ENCODE peak calls at places on chromosome 16, in six cellular contexts. V is WERI-Rb-1, H is GM10248, M is NCI-H187, X is Peyer's patch, Z is T-cell. F is an unnamed sample.

GRCh38 chr16:1426734-1427451 is 4.0 kb upstream of the PERCC1 start:
- DNase-seq in Z (no peak), V (no peak), X (no peak), H (no peak), M (peak), F (no peak)

GRCh38 chr16:81495321-81496234 is 51.0 kb downstream of the CMIP start:
- DNase-seq in X (no peak), V (no peak), H (no peak), M (no peak), Z (no peak), F (no peak)

GRCh38 chr16:60180609-60181008 is 1446.5 kb upstream of the GOT2 start:
- DNase-seq in H (no peak), Z (no peak), V (no peak), X (no peak), M (no peak), F (no peak)

GRCh38 chr16:75319513-75320401 is 68.3 kb upstream of the BCAR1 start:
- DNase-seq in X (no peak), M (no peak), Z (no peak), H (peak), V (no peak), F (peak)

GRCh38 chr16:12971216-12971615 is 69.8 kb downstream of the SHISA9 start:
- DNase-seq in H (no peak), V (peak), Z (no peak), M (peak), X (no peak), F (peak)

GRCh38 chr16:78415669-78416068 is 316.2 kb downstream of the WWOX start:
- DNase-seq in M (no peak), V (no peak), X (no peak), H (no peak), Z (no peak), F (no peak)

GRCh38 chr16:82773018-82773417 is 146.2 kb downstream of the CDH13 start:
- DNase-seq in Z (no peak), V (no peak), H (no peak), X (no peak), M (no peak), F (no peak)

GRCh38 chr16:86158688-86159360 is 259.9 kb downstream of the IRF8 start:
- DNase-seq in V (no peak), H (no peak), Z (no peak), X (no peak), M (no peak), F (no peak)

GRCh38 chr16:89890200-89890599 is 16.8 kb downstream of the TCF25 start:
- DNase-seq in M (no peak), Z (no peak), X (no peak), H (no peak), V (no peak), F (no peak)

GRCh38 chr16:47392114-47392513 is 68.7 kb downstream of the ITFG1 start:
- DNase-seq in H (peak), X (no peak), Z (no peak), V (no peak), M (no peak), F (peak)

GRCh38 chr16:5215911-5216310 is 118.3 kb upstream of the EEF2KMT start:
- DNase-seq in M (no peak), Z (no peak), V (peak), X (no peak), H (no peak), F (no peak)

GRCh38 chr16:1038932-1039331 is 33.6 kb upstream of the SSTR5 start:
- DNase-seq in H (no peak), V (no peak), M (no peak), X (no peak), Z (no peak), F (no peak)

GRCh38 chr16:58040945-58041627 is 15.5 kb downstream of the MMP15 start:
- DNase-seq in X (no peak), M (no peak), V (no peak), H (no peak), Z (no peak), F (no peak)

GRCh38 chr16:28260193-28260592 is 32.1 kb upstream of the SBK1 start:
- DNase-seq in X (no peak), H (no peak), M (no peak), Z (no peak), V (no peak), F (no peak)

GRCh38 chr16:77660311-77660710 is 62.0 kb upstream of the NUDT7 start:
- DNase-seq in V (peak), M (no peak), H (no peak), X (no peak), Z (no peak), F (peak)

GRCh38 chr16:27769561-27770222 is 219.7 kb downstream of the KATNIP start:
- DNase-seq in M (no peak), Z (no peak), V (peak), H (no peak), X (no peak), F (peak)

GRCh38 chr16:62035115-62036092 is 834 bp downstream of the CDH8 start:
- DNase-seq in Z (no peak), X (no peak), M (no peak), H (no peak), V (no peak), F (no peak)

GRCh38 chr16:23384878-23385277 is 68.1 kb downstream of the COG7 start:
- DNase-seq in Z (no peak), V (no peak), M (no peak), X (no peak), H (no peak), F (peak)

GRCh38 chr16:7324306-7324705 is 8.3 kb upstream of the RBFOX1 start:
- DNase-seq in H (no peak), X (no peak), M (no peak), Z (no peak), V (no peak), F (no peak)

GRCh38 chr16:88692861-88693260 is 6.6 kb upstream of the SNAI3 start:
- DNase-seq in Z (no peak), H (no peak), M (no peak), V (no peak), X (no peak), F (no peak)

GRCh38 chr16:24010440-24011089 is 174.8 kb downstream of the PRKCB start:
- DNase-seq in M (peak), Z (peak), X (peak), H (peak), V (peak), F (peak)

F was measured in epithelial cell of esophagus.